ENCODE peak calls at places on chromosomes 6 and 20, in six cellular contexts. F is A549, R is Peyer's patch, N is uterus, W is body of pancreas, K is testis. T is an unnamed sample.

GRCh38 chr6:19905584-19905983 is 68.4 kb downstream of the ID4 start:
- DNase-seq in F (no peak), R (no peak), N (no peak), W (no peak), K (no peak), T (no peak)

GRCh38 chr6:168817558-168818159 is 376.7 kb downstream of the SMOC2 start:
- DNase-seq in F (no peak), R (no peak), N (no peak), W (no peak), K (no peak), T (no peak)

GRCh38 chr20:31572042-31572700 is 32.9 kb upstream of the ID1 start:
- DNase-seq in F (no peak), R (no peak), N (no peak), W (no peak), K (no peak), T (no peak)

GRCh38 chr6:125066964-125067363 is 86.6 kb upstream of the TPD52L1 start:
- DNase-seq in F (no peak), R (no peak), N (no peak), W (no peak), K (no peak), T (no peak)

GRCh38 chr6:11947569-11947968 is 64.5 kb upstream of the HIVEP1 start:
- DNase-seq in F (no peak), R (no peak), N (no peak), W (no peak), K (no peak), T (no peak)

GRCh38 chr6:16706029-16706428 is 55.2 kb downstream of the ATXN1 start:
- DNase-seq in F (no peak), R (no peak), N (no peak), W (no peak), K (no peak), T (no peak)

GRCh38 chr20:13771853-13772453 is 12.8 kb downstream of the ESF1 start:
- DNase-seq in F (peak), R (no peak), N (no peak), W (no peak), K (no peak), T (no peak)

GRCh38 chr6:46655803-46656202 is 3.0 kb downstream of the SLC25A27 start:
- DNase-seq in F (peak), R (no peak), N (no peak), W (peak), K (peak), T (no peak)

GRCh38 chr6:85364354-85364753 is 85.5 kb upstream of the NT5E start:
- DNase-seq in F (peak), R (no peak), N (no peak), W (no peak), K (no peak), T (no peak)

GRCh38 chr6:52310932-52311331 is 26.4 kb upstream of the MCM3 start:
- DNase-seq in F (no peak), R (no peak), N (no peak), W (no peak), K (no peak), T (no peak)

GRCh38 chr20:24589381-24589780 is 120.0 kb downstream of the SYNDIG1 start:
- DNase-seq in F (no peak), R (no peak), N (no peak), W (no peak), K (no peak), T (no peak)

GRCh38 chr6:170449835-170450753 is 103.0 kb downstream of the PSMB1 start:
- DNase-seq in F (no peak), R (no peak), N (no peak), W (no peak), K (peak), T (peak)

DNA sequence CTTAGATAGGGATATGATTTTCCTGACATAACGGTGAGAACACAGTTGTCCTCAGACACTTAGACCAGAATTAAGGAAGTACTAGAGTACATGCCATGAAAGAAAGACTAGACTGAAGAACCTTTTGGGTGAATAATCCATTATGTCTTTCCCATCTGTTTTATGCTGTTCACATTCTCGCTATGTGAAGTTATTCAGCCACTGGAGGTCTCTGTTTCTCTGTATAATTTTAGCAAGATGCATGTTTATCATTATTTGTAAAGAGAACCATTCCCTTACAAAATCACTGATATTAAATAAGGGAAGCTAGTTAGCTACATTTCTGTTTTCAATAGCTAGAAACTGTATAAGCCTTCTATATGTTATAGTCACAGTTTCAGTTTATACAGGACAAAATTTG is 391.9 kb downstream of the CD109 start:
- DNase-seq in F (no peak), R (no peak), N (no peak), W (no peak), K (no peak), T (no peak)
- TF ChIP-seq CTCF in F (peak), R (peak), N (peak), W (no peak), K (no peak), T (no peak)

GRCh38 chr20:55584307-55584706 is 421.0 kb downstream of the CBLN4 start:
- DNase-seq in F (no peak), R (no peak), N (no peak), W (no peak), K (no peak), T (no peak)
- H3K4me3 ChIP-seq in F (no peak), R (no peak), N (no peak), W (no peak), K (no peak), T (no peak)

GRCh38 chr6:36130672-36131516 is 581 bp downstream of the MAPK13 start:
- DNase-seq in F (no peak), R (peak), N (no peak), W (peak), K (peak), T (peak)
- TF ChIP-seq POLR2A in F (no peak), R (peak), N (no peak), W (peak), K (no peak), T (no peak)

GRCh38 chr6:165725201-165725600 is 62.2 kb upstream of the PDE10A start:
- DNase-seq in F (no peak), R (no peak), N (no peak), W (no peak), K (no peak), T (no peak)
- TF ChIP-seq CTCF in F (no peak), R (no peak), N (no peak), W (no peak), K (no peak), T (no peak)

DNA sequence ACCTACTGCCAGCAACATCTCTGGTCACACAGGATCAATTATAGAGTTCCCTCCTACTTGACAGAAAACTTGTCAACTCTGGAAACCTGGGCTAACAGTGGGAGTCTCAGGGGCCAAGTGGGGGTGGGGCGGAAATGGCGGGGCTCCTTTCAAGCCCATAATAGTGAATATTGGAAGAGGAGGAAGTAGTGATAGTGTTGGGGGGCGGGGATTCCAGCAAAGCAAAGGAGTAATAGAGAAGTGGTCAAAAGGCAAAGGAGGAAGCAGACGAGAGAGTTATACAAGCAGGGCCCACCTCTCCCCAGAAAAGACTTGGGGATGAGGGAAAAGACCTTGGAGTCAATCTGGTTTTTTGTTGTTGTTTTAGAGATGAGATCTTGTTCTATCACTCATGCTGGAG is 2.1 kb downstream of the DEF6 start:
- DNase-seq in F (no peak), R (peak), N (no peak), W (peak), K (peak), T (peak)
- H3K4me3 ChIP-seq in F (no peak), R (peak), N (no peak), W (no peak), K (no peak), T (peak)

GRCh38 chr6:42981866-42982265 is 2.5 kb upstream of the PPP2R5D start:
- DNase-seq in F (no peak), R (no peak), N (no peak), W (no peak), K (no peak), T (no peak)

GRCh38 chr6:42979523-42980177 is 669 bp upstream of the PEX6 start:
- DNase-seq in F (peak), R (no peak), N (no peak), W (no peak), K (no peak), T (no peak)

GRCh38 chr6:42974919-42975505 is 4.0 kb downstream of the PEX6 start:
- DNase-seq in F (no peak), R (no peak), N (no peak), W (no peak), K (no peak), T (no peak)

GRCh38 chr6:42978793-42979522 is at the start of gene PEX6:
- DNase-seq in F (peak), R (peak), N (peak), W (peak), K (peak), T (peak)

GRCh38 chr6:42978487-42978792 is 541 bp downstream of the PEX6 start:
- DNase-seq in F (peak), R (peak), N (no peak), W (peak), K (peak), T (peak)
- TF ChIP-seq POLR2A in F (no peak), R (no peak), N (no peak), W (no peak), K (no peak), T (no peak)

GRCh38 chr20:3470208-3470626 is 601 bp upstream of the ATRN start:
- DNase-seq in F (no peak), R (no peak), N (no peak), W (no peak), K (no peak), T (no peak)

GRCh38 chr20:3472105-3472504 is 1.3 kb downstream of the ATRN start:
- DNase-seq in F (no peak), R (no peak), N (no peak), W (no peak), K (no peak), T (no peak)

GRCh38 chr20:3471397-3472021 is 691 bp downstream of the ATRN start:
- DNase-seq in F (no peak), R (no peak), N (no peak), W (no peak), K (no peak), T (no peak)

GRCh38 chr20:3473324-3473723 is 2.5 kb downstream of the ATRN start:
- DNase-seq in F (no peak), R (no peak), N (no peak), W (no peak), K (no peak), T (no peak)

GRCh38 chr20:3470627-3471396 is at the start of gene ATRN:
- DNase-seq in F (peak), R (peak), N (peak), W (peak), K (peak), T (peak)
- TF ChIP-seq CTCF in F (no peak), R (peak), N (no peak), W (peak), K (peak), T (no peak)

T was measured in spleen.